ENCODE peak calls at places on chromosomes 16 and 17, in six cellular contexts. E is frontal cortex, C is small intestine, A is glutamatergic neuron, P is PC-9, U is SW 1271. Y is an unnamed sample.

GRCh38 chr17:7852262-7852670 is 2.6 kb upstream of the TMEM88 start:
- DNase-seq in A (no peak), P (no peak), U (no peak), C (no peak), E (no peak), Y (no peak)

GRCh38 chr17:17110520-17110919 is 68.3 kb downstream of the MPRIP start:
- DNase-seq in E (no peak), A (no peak), P (no peak), C (no peak), U (no peak), Y (no peak)

GRCh38 chr17:32928527-32929287 is 754 bp downstream of the TMEM98 start:
- DNase-seq in A (no peak), U (no peak), C (no peak), P (no peak), E (no peak), Y (no peak)

GRCh38 chr17:31394544-31394943 is 3.1 kb downstream of the RAB11FIP4 start:
- DNase-seq in A (no peak), P (peak), E (no peak), U (no peak), C (peak), Y (peak)

GRCh38 chr16:89613101-89613953 is at the start of gene DPEP1:
- DNase-seq in A (no peak), E (no peak), P (no peak), C (peak), U (no peak), Y (no peak)

GRCh38 chr17:61715348-61715747 is 124.3 kb upstream of the NACA2 start:
- DNase-seq in P (no peak), C (no peak), U (no peak), A (no peak), E (no peak), Y (no peak)

GRCh38 chr16:11759997-11760396 is 17.3 kb upstream of the TXNDC11 start:
- DNase-seq in P (no peak), U (no peak), A (no peak), C (no peak), E (no peak), Y (no peak)

GRCh38 chr17:27530791-27531391 is 74.6 kb downstream of the KSR1 start:
- DNase-seq in U (no peak), P (peak), A (no peak), E (no peak), C (no peak), Y (no peak)

GRCh38 chr16:49532243-49532870 is 158.8 kb downstream of the C16orf78 start:
- DNase-seq in A (no peak), C (no peak), U (no peak), P (no peak), E (no peak), Y (no peak)

GRCh38 chr17:80899402-80900268 is 92.0 kb upstream of the CHMP6 start:
- DNase-seq in C (peak), A (peak), E (no peak), P (peak), U (peak), Y (no peak)

GRCh38 chr16:11682655-11683096 is 14.4 kb downstream of the SNN start:
- DNase-seq in A (no peak), U (no peak), E (no peak), P (no peak), C (no peak), Y (no peak)

GRCh38 chr16:549544-550263 is 10.5 kb upstream of the PRR35 start:
- DNase-seq in A (no peak), E (no peak), C (no peak), P (no peak), U (no peak), Y (no peak)

GRCh38 chr17:45440161-45440859 is 7.6 kb upstream of the ARHGAP27 start:
- DNase-seq in E (no peak), C (peak), A (no peak), U (no peak), P (peak), Y (peak)

GRCh38 chr17:66307257-66307656 is 4.8 kb downstream of the PRKCA start:
- DNase-seq in C (no peak), U (no peak), A (no peak), P (no peak), E (no peak), Y (no peak)

GRCh38 chr16:50502616-50503000 is 45.6 kb upstream of the NKD1 start:
- DNase-seq in A (no peak), C (no peak), P (no peak), U (no peak), E (no peak), Y (no peak)

GRCh38 chr16:22675745-22676540 is 138.0 kb upstream of the HS3ST2 start:
- DNase-seq in U (no peak), C (no peak), P (no peak), E (no peak), A (no peak), Y (no peak)

GRCh38 chr16:22183901-22184614 is 21.8 kb downstream of the SDR42E2 start:
- DNase-seq in A (no peak), C (no peak), U (no peak), E (no peak), P (no peak), Y (no peak)

GRCh38 chr17:73271078-73271477 is 9.4 kb upstream of the CPSF4L start:
- DNase-seq in U (no peak), A (no peak), E (no peak), P (no peak), C (no peak), Y (no peak)

GRCh38 chr17:82964851-82965341 is 114.5 kb upstream of the METRNL start:
- DNase-seq in U (no peak), P (no peak), E (no peak), C (no peak), A (no peak), Y (no peak)

GRCh38 chr17:81391964-81392908 is 3.0 kb upstream of the BAHCC1 start:
- DNase-seq in C (no peak), P (no peak), E (no peak), A (no peak), U (no peak), Y (no peak)

GRCh38 chr17:57823469-57824401 is 26.1 kb downstream of the MRPS23 start:
- DNase-seq in P (no peak), E (no peak), C (no peak), U (no peak), A (no peak), Y (no peak)

GRCh38 chr16:71230122-71230845 is at the start of gene HYDIN:
- DNase-seq in U (peak), C (no peak), P (peak), E (peak), A (peak), Y (no peak)

GRCh38 chr17:78272181-78272913 is 40.9 kb downstream of the TMEM235 start:
- DNase-seq in E (no peak), P (peak), C (peak), A (no peak), U (no peak), Y (peak)

GRCh38 chr17:67435122-67435521 is 58.0 kb downstream of the PITPNC1 start:
- DNase-seq in U (no peak), C (peak), E (no peak), P (no peak), A (no peak), Y (no peak)

GRCh38 chr17:7060165-7060890 is 16.4 kb upstream of the SLC16A11 start:
- DNase-seq in P (peak), A (no peak), C (no peak), E (no peak), U (peak), Y (peak)

GRCh38 chr17:20008242-20009051 is 712 bp upstream of the SPECC1 start:
- DNase-seq in U (peak), P (peak), A (peak), E (peak), C (peak), Y (peak)

GRCh38 chr17:73875346-73875745 is 231.1 kb upstream of the SDK2 start:
- DNase-seq in U (no peak), A (no peak), C (no peak), P (no peak), E (no peak), Y (no peak)

GRCh38 chr17:65401581-65401980 is 159.9 kb downstream of the AXIN2 start:
- DNase-seq in U (no peak), E (peak), A (no peak), P (no peak), C (peak), Y (peak)

GRCh38 chr17:9273334-9274118 is 252.2 kb downstream of the NTN1 start:
- DNase-seq in U (no peak), A (no peak), C (no peak), E (no peak), P (no peak), Y (no peak)

GRCh38 chr16:83606486-83607030 is 201.2 kb upstream of the HSBP1 start:
- DNase-seq in A (no peak), C (peak), U (no peak), P (no peak), E (no peak), Y (no peak)

GRCh38 chr17:57349533-57350227 is 93.4 kb downstream of the MSI2 start:
- DNase-seq in P (no peak), A (no peak), E (no peak), U (no peak), C (no peak), Y (no peak)

GRCh38 chr17:62716834-62717588 is 89.5 kb downstream of the MRC2 start:
- DNase-seq in E (no peak), P (peak), U (no peak), C (no peak), A (no peak), Y (no peak)

GRCh38 chr16:72921106-72921505 is 126.8 kb downstream of the ZFHX3 start:
- DNase-seq in C (no peak), E (no peak), U (no peak), P (no peak), A (no peak), Y (no peak)

GRCh38 chr16:34078697-34079096 is 619.3 kb downstream of the TP53TG3F start:
- DNase-seq in U (no peak), P (no peak), A (no peak), E (no peak), C (no peak), Y (no peak)

GRCh38 chr16:87930456-87930855 is 5.9 kb downstream of the CA5A start:
- DNase-seq in U (no peak), P (peak), E (no peak), A (peak), C (no peak), Y (no peak)

GRCh38 chr16:1314399-1315068 is 5.1 kb downstream of the UBE2I start:
- DNase-seq in C (no peak), A (no peak), P (no peak), E (no peak), U (no peak), Y (no peak)

GRCh38 chr17:74042744-74043486 is 160.6 kb upstream of the RPL38 start:
- DNase-seq in A (no peak), P (peak), C (no peak), U (peak), E (peak), Y (peak)

GRCh38 chr16:2148714-2149629 is 547 bp downstream of the RAB26 start:
- DNase-seq in P (peak), A (no peak), U (no peak), E (no peak), C (peak), Y (no peak)

GRCh38 chr16:29310852-29311314 is 95.6 kb downstream of the NPIPB11 start:
- DNase-seq in P (no peak), U (no peak), C (no peak), E (no peak), A (no peak), Y (no peak)

Y was measured in LoVo.